ENCODE peak calls at places on chromosomes 3 and 15, in four cellular contexts. One of them, this sample, is unnamed.
A peak's percentile ranks its signal among the peaks of the same experiment; 100 is the strongest.

GRCh38 chr3:16359331-16359730 is 94.3 kb downstream of the OXNAD1 start:
- DNase-seq in HFF-Myc: no peak
- DNase-seq in A549: no peak
- DNase-seq in colonic mucosa: no peak
- DNase-seq in this sample: no peak

GRCh38 chr15:101210466-101210865 is 41.4 kb downstream of the CHSY1 start:
- DNase-seq in colonic mucosa: no peak
- DNase-seq in A549: no peak
- DNase-seq in HFF-Myc: no peak
- DNase-seq in this sample: no peak

GRCh38 chr3:12049675-12050074 is 45.5 kb downstream of the SYN2 start:
- DNase-seq in HFF-Myc: no peak
- DNase-seq in A549: no peak
- DNase-seq in colonic mucosa: no peak
- DNase-seq in this sample: peak; percentile 3

GRCh38 chr15:90905306-90906180 is 2.4 kb downstream of the MAN2A2 start:
- DNase-seq in A549: no peak
- DNase-seq in colonic mucosa: no peak
- DNase-seq in HFF-Myc: no peak
- DNase-seq in this sample: no peak

GRCh38 chr3:195613468-195614069 is 29.8 kb upstream of the APOD start:
- DNase-seq in colonic mucosa: no peak
- DNase-seq in A549: no peak
- DNase-seq in HFF-Myc: no peak
- DNase-seq in this sample: no peak

GRCh38 chr15:37984368-37984767 is 49.9 kb downstream of the TMCO5A start:
- DNase-seq in colonic mucosa: no peak
- DNase-seq in A549: no peak
- DNase-seq in HFF-Myc: no peak
- DNase-seq in this sample: no peak

GRCh38 chr15:62783303-62783957 is 259.1 kb upstream of the TPM1 start:
- DNase-seq in colonic mucosa: no peak
- DNase-seq in A549: no peak
- DNase-seq in HFF-Myc: peak; percentile 59
- DNase-seq in this sample: no peak

GRCh38 chr3:86948840-86949239 is 42.1 kb downstream of the VGLL3 start:
- DNase-seq in A549: no peak
- DNase-seq in colonic mucosa: no peak
- DNase-seq in HFF-Myc: no peak
- DNase-seq in this sample: no peak

GRCh38 chr3:45313743-45314403 is 74.5 kb upstream of the LARS2 start:
- DNase-seq in colonic mucosa: no peak
- DNase-seq in A549: no peak
- DNase-seq in HFF-Myc: no peak
- DNase-seq in this sample: no peak

GRCh38 chr15:89630974-89631901 is 24.0 kb downstream of the KIF7 start:
- DNase-seq in A549: no peak
- DNase-seq in colonic mucosa: no peak
- DNase-seq in HFF-Myc: no peak
- DNase-seq in this sample: no peak

GRCh38 chr3:27326211-27326948 is 42.8 kb downstream of the NEK10 start:
- DNase-seq in HFF-Myc: peak; percentile 88
- DNase-seq in A549: no peak
- DNase-seq in colonic mucosa: no peak
- DNase-seq in this sample: peak; percentile 86

GRCh38 chr3:98726084-98726483 is 37.1 kb upstream of the ST3GAL6 start:
- DNase-seq in A549: no peak
- DNase-seq in HFF-Myc: no peak
- DNase-seq in colonic mucosa: no peak
- DNase-seq in this sample: peak; percentile 28

GRCh38 chr15:39704684-39705083 is 78.0 kb downstream of the FSIP1 start:
- DNase-seq in A549: no peak
- DNase-seq in colonic mucosa: no peak
- DNase-seq in HFF-Myc: no peak
- DNase-seq in this sample: no peak

GRCh38 chr15:83323296-83323711 is 38.8 kb upstream of the BNC1 start:
- DNase-seq in A549: peak; percentile 82
- DNase-seq in HFF-Myc: peak; percentile 97
- DNase-seq in colonic mucosa: no peak
- DNase-seq in this sample: peak; percentile 71

GRCh38 chr3:145519598-145520078 is 641.3 kb downstream of the PLOD2 start:
- DNase-seq in A549: no peak
- DNase-seq in colonic mucosa: no peak
- DNase-seq in HFF-Myc: no peak
- DNase-seq in this sample: no peak

GRCh38 chr3:115836944-115837343 is 213.6 kb downstream of the GAP43 start:
- DNase-seq in HFF-Myc: no peak
- DNase-seq in colonic mucosa: no peak
- DNase-seq in A549: peak; percentile 28
- DNase-seq in this sample: no peak

GRCh38 chr3:72458365-72458764 is 389.9 kb downstream of the SHQ1 start:
- DNase-seq in colonic mucosa: peak; percentile 91
- DNase-seq in HFF-Myc: no peak
- DNase-seq in A549: no peak
- DNase-seq in this sample: no peak

GRCh38 chr3:71069797-71070196 is 513.7 kb downstream of the FOXP1 start:
- DNase-seq in A549: peak; percentile 57
- DNase-seq in colonic mucosa: peak; percentile 85
- DNase-seq in HFF-Myc: no peak
- DNase-seq in this sample: no peak

GRCh38 chr3:152291649-152292066 is 22.9 kb downstream of the MBNL1 start:
- DNase-seq in HFF-Myc: no peak
- DNase-seq in colonic mucosa: no peak
- DNase-seq in A549: no peak
- DNase-seq in this sample: no peak

GRCh38 chr15:23823508-23823907 is 136.4 kb upstream of the NDN start:
- DNase-seq in A549: no peak
- DNase-seq in colonic mucosa: no peak
- DNase-seq in HFF-Myc: no peak
- DNase-seq in this sample: no peak

GRCh38 chr3:35659808-35660207 is 20.5 kb downstream of the ARPP21 start:
- DNase-seq in HFF-Myc: no peak
- DNase-seq in colonic mucosa: peak; percentile 19
- DNase-seq in A549: no peak
- DNase-seq in this sample: no peak

GRCh38 chr15:65952425-65953053 is 83.2 kb downstream of the RAB11A start:
- DNase-seq in colonic mucosa: no peak
- DNase-seq in A549: peak; percentile 47
- DNase-seq in HFF-Myc: peak; percentile 9
- DNase-seq in this sample: peak; percentile 73

GRCh38 chr3:56997675-56998074 is 62.8 kb upstream of the SPATA12 start:
- DNase-seq in HFF-Myc: no peak
- DNase-seq in A549: no peak
- DNase-seq in colonic mucosa: no peak
- DNase-seq in this sample: no peak

GRCh38 chr15:88016373-88016772 is 240.2 kb downstream of the NTRK3 start:
- DNase-seq in colonic mucosa: no peak
- DNase-seq in HFF-Myc: no peak
- DNase-seq in A549: no peak
- DNase-seq in this sample: no peak
- H3K4me3 ChIP-seq in colonic mucosa: no peak overlapping the region
- H3K4me3 ChIP-seq in HFF-Myc: no peak overlapping the region
- H3K4me3 ChIP-seq in A549: no peak overlapping the region
- H3K4me3 ChIP-seq in this sample: no peak overlapping the region

GRCh38 chr3:171256445-171257250 is 203.6 kb downstream of the TNIK start:
- DNase-seq in A549: no peak
- DNase-seq in colonic mucosa: no peak
- DNase-seq in HFF-Myc: no peak
- DNase-seq in this sample: no peak
- H3K4me3 ChIP-seq in A549: no peak overlapping the region
- H3K4me3 ChIP-seq in colonic mucosa: no peak overlapping the region
- H3K4me3 ChIP-seq in HFF-Myc: no peak overlapping the region
- H3K4me3 ChIP-seq in this sample: no peak overlapping the region

GRCh38 chr15:58046467-58046866 is 19.0 kb downstream of the ALDH1A2 start:
- DNase-seq in A549: no peak
- DNase-seq in colonic mucosa: no peak
- DNase-seq in HFF-Myc: no peak
- DNase-seq in this sample: no peak

GRCh38 chr15:58048261-58048660 is 17.2 kb downstream of the ALDH1A2 start:
- DNase-seq in HFF-Myc: no peak
- DNase-seq in colonic mucosa: no peak
- DNase-seq in A549: no peak
- DNase-seq in this sample: no peak

GRCh38 chr15:58052334-58052733 is 13.2 kb downstream of the ALDH1A2 start:
- DNase-seq in HFF-Myc: no peak
- DNase-seq in colonic mucosa: no peak
- DNase-seq in A549: no peak
- DNase-seq in this sample: no peak

GRCh38 chr15:58047149-58047548 is 18.4 kb downstream of the ALDH1A2 start:
- DNase-seq in HFF-Myc: no peak
- DNase-seq in A549: no peak
- DNase-seq in colonic mucosa: no peak
- DNase-seq in this sample: no peak

GRCh38 chr15:58049520-58050227 is 15.8 kb downstream of the ALDH1A2 start:
- DNase-seq in colonic mucosa: no peak
- DNase-seq in A549: no peak
- DNase-seq in HFF-Myc: no peak
- DNase-seq in this sample: no peak
- H3K4me3 ChIP-seq in colonic mucosa: no peak overlapping the region
- H3K4me3 ChIP-seq in A549: no peak overlapping the region
- H3K4me3 ChIP-seq in HFF-Myc: no peak overlapping the region
- H3K4me3 ChIP-seq in this sample: no peak overlapping the region

GRCh38 chr15:68203486-68203885 is 1.6 kb downstream of the CALML4 start:
- DNase-seq in A549: no peak
- DNase-seq in HFF-Myc: no peak
- DNase-seq in colonic mucosa: no peak
- DNase-seq in this sample: no peak

GRCh38 chr15:68205558-68205944 is 419 bp upstream of the CALML4 start:
- DNase-seq in HFF-Myc: no peak
- DNase-seq in colonic mucosa: no peak
- DNase-seq in A549: no peak
- DNase-seq in this sample: no peak

GRCh38 chr15:68203956-68204355 is 1.2 kb downstream of the CALML4 start:
- DNase-seq in colonic mucosa: no peak
- DNase-seq in A549: no peak
- DNase-seq in HFF-Myc: no peak
- DNase-seq in this sample: no peak

GRCh38 chr15:68204776-68205557 is at the start of gene CALML4:
- DNase-seq in HFF-Myc: no peak
- DNase-seq in colonic mucosa: peak; percentile 95
- DNase-seq in A549: no peak
- DNase-seq in this sample: peak; percentile 24

DNA sequence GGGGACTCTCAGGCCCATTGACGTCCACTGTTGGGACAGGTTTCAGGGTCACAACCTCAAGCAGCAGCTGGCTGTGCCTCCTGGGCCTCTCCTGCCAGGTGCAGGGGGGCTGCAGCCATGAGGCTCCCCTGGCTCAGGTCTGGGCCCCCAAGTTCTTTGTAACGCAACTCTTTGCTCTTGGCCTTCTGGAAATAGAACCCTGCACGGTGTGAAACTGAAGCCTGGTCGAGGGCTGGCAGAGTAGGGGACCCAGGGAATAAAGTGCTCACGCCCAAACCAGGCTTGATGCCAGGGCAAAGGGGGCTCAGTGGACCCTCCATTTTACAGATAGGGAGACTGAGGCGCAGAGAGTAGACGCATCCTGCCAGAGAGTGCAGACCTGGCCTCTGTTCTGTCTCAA is 771 bp downstream of the CALML4 start:
- DNase-seq in A549: no peak
- DNase-seq in HFF-Myc: no peak
- DNase-seq in colonic mucosa: no peak
- DNase-seq in this sample: no peak
- H3K4me3 ChIP-seq in A549: no peak overlapping the region
- H3K4me3 ChIP-seq in HFF-Myc: no peak overlapping the region
- H3K4me3 ChIP-seq in colonic mucosa: peak overlapping the region; percentile 36
- H3K4me3 ChIP-seq in this sample: no peak overlapping the region

DNA sequence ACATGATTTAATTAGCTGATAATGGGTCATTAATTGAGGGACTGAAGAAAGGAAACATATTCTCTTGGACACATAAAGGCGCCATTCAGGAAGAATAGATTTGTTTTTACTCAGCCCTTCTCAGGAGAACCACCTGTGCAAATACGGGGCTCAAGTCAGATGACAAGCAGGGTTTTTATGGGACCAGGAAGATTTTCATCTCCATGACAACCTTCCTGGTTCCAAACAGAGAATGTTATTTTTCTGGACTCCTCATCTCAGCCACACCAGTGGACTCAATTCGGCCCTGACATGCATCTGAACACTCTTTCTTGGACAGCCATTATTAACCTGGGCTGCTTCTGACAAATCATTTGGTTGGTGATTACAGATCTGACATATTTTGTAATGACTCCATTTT is 120.5 kb downstream of the PDZRN3 start:
- DNase-seq in colonic mucosa: peak; percentile 49
- DNase-seq in A549: no peak
- DNase-seq in HFF-Myc: no peak
- DNase-seq in this sample: no peak
- H3K4me3 ChIP-seq in colonic mucosa: no peak overlapping the region
- H3K4me3 ChIP-seq in A549: no peak overlapping the region
- H3K4me3 ChIP-seq in HFF-Myc: no peak overlapping the region
- H3K4me3 ChIP-seq in this sample: no peak overlapping the region

GRCh38 chr3:177881330-177881729 is 654.9 kb upstream of the KCNMB2 start:
- DNase-seq in colonic mucosa: no peak
- DNase-seq in HFF-Myc: no peak
- DNase-seq in A549: no peak
- DNase-seq in this sample: no peak

GRCh38 chr3:177882124-177882648 is 654.0 kb upstream of the KCNMB2 start:
- DNase-seq in colonic mucosa: no peak
- DNase-seq in HFF-Myc: no peak
- DNase-seq in A549: no peak
- DNase-seq in this sample: no peak

GRCh38 chr3:177885063-177885462 is 651.2 kb upstream of the KCNMB2 start:
- DNase-seq in colonic mucosa: no peak
- DNase-seq in A549: no peak
- DNase-seq in HFF-Myc: no peak
- DNase-seq in this sample: no peak

GRCh38 chr3:177887475-177887874 is 648.8 kb upstream of the KCNMB2 start:
- DNase-seq in HFF-Myc: no peak
- DNase-seq in A549: no peak
- DNase-seq in colonic mucosa: no peak
- DNase-seq in this sample: no peak

DNA sequence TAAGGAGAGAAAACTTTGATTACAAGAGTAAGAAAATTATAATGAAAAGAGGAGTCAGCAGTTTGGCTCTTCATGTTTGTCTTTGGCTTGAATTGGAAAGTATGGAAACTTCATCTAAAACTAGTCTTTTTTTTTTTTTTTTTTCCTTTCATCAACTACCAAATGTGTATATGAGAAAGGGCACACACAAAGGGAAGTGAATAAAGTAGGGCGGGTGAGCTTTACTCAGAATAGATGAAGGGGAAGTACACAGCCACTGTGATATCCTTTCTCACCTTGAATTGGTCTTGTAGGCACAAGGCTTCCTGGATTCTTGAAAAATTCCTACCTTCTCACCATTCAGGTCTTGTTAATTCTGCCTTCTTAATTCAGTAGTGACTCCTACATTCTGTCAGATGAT is 652.3 kb upstream of the KCNMB2 start:
- DNase-seq in A549: no peak
- DNase-seq in HFF-Myc: no peak
- DNase-seq in colonic mucosa: no peak
- DNase-seq in this sample: no peak
- H3K4me3 ChIP-seq in A549: no peak overlapping the region
- H3K4me3 ChIP-seq in HFF-Myc: no peak overlapping the region
- H3K4me3 ChIP-seq in colonic mucosa: no peak overlapping the region
- H3K4me3 ChIP-seq in this sample: no peak overlapping the region

GRCh38 chr3:49899815-49900214 is 3.9 kb downstream of the MST1R start:
- DNase-seq in A549: no peak
- DNase-seq in colonic mucosa: no peak
- DNase-seq in HFF-Myc: no peak
- DNase-seq in this sample: no peak
- H3K4me3 ChIP-seq in A549: no peak overlapping the region
- H3K4me3 ChIP-seq in colonic mucosa: no peak overlapping the region
- H3K4me3 ChIP-seq in HFF-Myc: no peak overlapping the region
- H3K4me3 ChIP-seq in this sample: no peak overlapping the region

This sample was measured in astrocyte of the cerebellum.